ENCODE peak calls at places on chromosome 4, in eight cellular contexts. Z is endothelial cell; T is GM12865; M is fibroblast of pulmonary artery; V is body of pancreas; J is GM20000; P is endodermal cell; L is CD8-positive, alpha-beta T cell. B is an unnamed sample.

GRCh38 chr4:129623233-129623632 is 527.3 kb downstream of the C4orf33 start:
- DNase-seq in Z (no peak), T (no peak), M (peak; percentile 10), V (peak; percentile 44), J (no peak), P (no peak), L (no peak), B (no peak)

GRCh38 chr4:56371426-56372220 is 15.7 kb downstream of the AASDH start:
- DNase-seq in Z (no peak), T (no peak), M (peak; percentile 1), V (no peak), J (no peak), P (no peak), L (no peak), B (no peak)

GRCh38 chr4:83454626-83455025 is 997 bp downstream of the HELQ start:
- DNase-seq in Z (no peak), T (no peak), M (peak; percentile 20), V (no peak), J (no peak), P (no peak), L (no peak), B (no peak)

GRCh38 chr4:86815653-86816052 is 33.5 kb downstream of the SLC10A6 start:
- DNase-seq in Z (no peak), T (no peak), M (no peak), V (no peak), J (no peak), P (no peak), L (no peak), B (no peak)

GRCh38 chr4:176818531-176818930 is 25.8 kb upstream of the VEGFC start:
- DNase-seq in Z (no peak), T (no peak), M (no peak), V (no peak), J (no peak), P (no peak), L (no peak), B (no peak)

GRCh38 chr4:135739354-135739753 is 1537.8 kb upstream of the PABPC4L start:
- DNase-seq in Z (no peak), T (no peak), M (no peak), V (no peak), J (no peak), P (no peak), L (no peak), B (no peak)

GRCh38 chr4:177032341-177032740 is 239.6 kb upstream of the VEGFC start:
- DNase-seq in Z (no peak), T (no peak), M (no peak), V (no peak), J (no peak), P (no peak), L (no peak), B (no peak)

GRCh38 chr4:158805628-158806471 is 37.0 kb downstream of the FNIP2 start:
- DNase-seq in Z (no peak), T (no peak), M (no peak), V (peak; percentile 32), J (no peak), P (no peak), L (no peak), B (no peak)

GRCh38 chr4:83011779-83012630 is 1.4 kb upstream of the LIN54 start:
- DNase-seq in Z (peak; percentile 44), T (peak; percentile 44), M (no peak), V (peak; percentile 40), J (peak; percentile 41), P (peak; percentile 72), L (no peak), B (peak; percentile 20)

GRCh38 chr4:140600408-140600807 is 31.6 kb upstream of the UCP1 start:
- DNase-seq in Z (no peak), T (no peak), M (no peak), V (no peak), J (no peak), P (no peak), L (no peak), B (no peak)

GRCh38 chr4:140595065-140595464 is 26.3 kb upstream of the UCP1 start:
- DNase-seq in Z (no peak), T (peak; percentile 45), M (peak; percentile 23), V (peak; percentile 54), J (no peak), P (peak; percentile 81), L (no peak), B (no peak)
- TF ChIP-seq CTCF in Z (no peak), T (peak; percentile 59), M (peak; percentile 62), V (peak; percentile 59), J (peak; percentile 28), P (peak; percentile 86), L (no peak), B (peak; percentile 69)

DNA sequence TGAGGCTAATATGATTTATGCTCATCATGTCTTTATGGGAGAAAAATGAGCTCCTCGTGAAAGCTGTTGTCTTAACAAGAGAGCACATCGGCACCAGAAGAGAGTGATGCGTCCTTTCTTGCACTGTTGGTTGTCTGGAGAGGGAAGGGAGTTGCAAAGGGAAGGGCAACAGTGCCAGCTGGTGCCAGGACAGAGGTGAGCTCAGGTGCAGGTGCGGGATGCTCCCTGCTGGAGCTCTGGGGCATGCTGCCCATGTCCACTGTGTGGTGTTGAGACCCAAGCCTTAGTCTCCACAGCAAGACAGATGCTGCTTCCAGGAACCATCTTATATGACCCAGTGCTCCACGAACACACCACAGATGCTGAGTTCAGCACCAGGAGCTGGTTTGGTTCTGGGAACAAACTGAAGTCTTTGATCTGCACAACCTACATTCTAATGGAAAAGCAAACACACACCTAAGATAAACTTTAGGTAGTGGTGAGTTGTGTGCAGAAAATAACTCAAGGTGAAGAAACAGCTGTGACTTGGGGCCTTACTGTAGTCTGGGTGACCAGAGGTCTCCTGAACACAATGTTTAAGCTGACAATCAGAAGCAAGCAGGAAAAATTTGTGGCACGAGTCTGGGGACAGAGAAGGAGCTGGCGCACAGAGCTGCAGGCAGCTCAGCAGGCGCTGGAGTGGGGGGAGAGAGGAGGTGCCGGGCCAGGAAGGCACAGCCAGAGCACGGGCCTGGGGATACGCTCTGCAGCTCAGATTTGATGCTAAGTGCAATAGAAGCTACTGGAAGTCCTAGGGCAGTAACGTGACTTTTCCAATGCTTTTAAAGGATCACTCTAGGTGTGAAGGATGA is 73.2 kb downstream of the HAUS3 start:
- DNase-seq in Z (no peak), T (no peak), M (no peak), V (peak; percentile 39), J (no peak), P (peak; percentile 37), L (no peak), B (no peak)
- TF ChIP-seq CTCF in Z (no peak), T (no peak), M (no peak), V (no peak), J (no peak), P (no peak), L (no peak), B (no peak)

GRCh38 chr4:6686104-6686787 is 7.4 kb upstream of the S100P start:
- DNase-seq in Z (no peak), T (no peak), M (no peak), V (no peak), J (no peak), P (no peak), L (no peak), B (no peak)

GRCh38 chr4:6689506-6689960 is 4.1 kb upstream of the S100P start:
- DNase-seq in Z (no peak), T (no peak), M (no peak), V (no peak), J (no peak), P (peak; percentile 68), L (no peak), B (no peak)

GRCh38 chr4:6692379-6692778 is 1.3 kb upstream of the S100P start:
- DNase-seq in Z (no peak), T (no peak), M (no peak), V (no peak), J (no peak), P (no peak), L (no peak), B (no peak)

GRCh38 chr4:6687947-6688878 is 5.5 kb upstream of the S100P start:
- DNase-seq in Z (no peak), T (no peak), M (no peak), V (no peak), J (no peak), P (peak; percentile 63), L (no peak), B (no peak)

DNA sequence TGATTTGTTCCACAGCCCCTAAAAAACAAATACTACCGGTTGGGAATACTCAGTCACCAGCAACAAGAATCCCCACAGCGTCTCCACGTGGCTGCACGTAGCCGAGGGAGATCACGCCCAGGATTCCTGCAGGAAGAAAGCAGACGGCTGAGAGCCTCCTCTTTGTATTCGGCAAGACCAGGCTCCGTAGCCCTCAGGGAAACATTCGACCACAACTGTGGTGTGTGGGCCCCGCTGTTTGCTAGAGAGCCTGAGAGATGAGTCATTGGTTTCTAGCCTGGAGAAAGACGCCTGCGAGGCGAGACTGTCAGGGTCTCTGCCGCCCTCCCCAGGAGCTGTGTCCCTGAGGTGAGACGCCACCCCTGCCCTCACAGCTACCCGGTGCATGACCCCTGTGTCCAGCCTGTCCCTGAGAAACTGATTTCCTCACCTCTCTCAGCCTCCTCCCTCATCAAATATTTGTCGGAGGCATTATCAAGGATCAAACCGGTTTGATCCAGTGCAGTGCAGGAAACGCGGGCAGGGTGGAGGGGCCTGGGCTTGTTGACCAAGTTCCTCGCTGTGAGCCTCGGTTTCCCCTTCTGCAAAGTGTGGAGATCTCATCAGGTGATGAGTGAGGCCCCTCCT is 4.7 kb upstream of the S100P start:
- DNase-seq in Z (no peak), T (peak; percentile 69), M (peak; percentile 90), V (peak; percentile 49), J (peak; percentile 83), P (peak; percentile 91), L (peak; percentile 53), B (no peak)
- TF ChIP-seq CTCF in Z (no peak), T (no peak), M (peak; percentile 4), V (no peak), J (no peak), P (no peak), L (no peak), B (no peak)

GRCh38 chr4:46388860-46389259 is 1.1 kb downstream of the GABRA2 start:
- DNase-seq in Z (no peak), T (no peak), M (no peak), V (no peak), J (no peak), P (no peak), L (no peak), B (no peak)

GRCh38 chr4:46387956-46388355 is 2.0 kb downstream of the GABRA2 start:
- DNase-seq in Z (no peak), T (no peak), M (no peak), V (no peak), J (no peak), P (no peak), L (no peak), B (no peak)

GRCh38 chr4:46389301-46389761 is 597 bp downstream of the GABRA2 start:
- DNase-seq in Z (no peak), T (no peak), M (peak; percentile 16), V (no peak), J (no peak), P (peak; percentile 73), L (no peak), B (no peak)

GRCh38 chr4:46385235-46385634 is 4.7 kb downstream of the GABRA2 start:
- DNase-seq in Z (no peak), T (no peak), M (no peak), V (no peak), J (no peak), P (no peak), L (no peak), B (no peak)

DNA sequence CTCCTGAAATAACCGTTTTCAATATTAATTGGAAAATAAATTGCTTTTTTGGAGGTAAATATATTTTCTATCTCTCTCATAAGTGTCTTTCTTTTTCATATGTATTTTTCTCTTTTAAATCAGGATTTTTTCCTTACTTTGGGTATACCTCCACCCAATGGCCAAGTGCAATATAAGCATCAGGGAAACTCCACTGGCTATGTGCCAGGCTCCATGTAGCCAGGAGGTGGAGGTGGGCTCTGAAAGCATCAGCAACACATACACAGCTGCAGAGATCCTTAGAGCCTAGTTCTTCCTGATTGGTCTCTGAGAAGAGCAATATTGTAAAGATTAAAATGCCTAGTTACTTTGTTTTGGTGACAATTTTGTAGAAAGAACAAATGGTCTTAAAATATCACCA is 3.4 kb downstream of the GABRA2 start:
- DNase-seq in Z (no peak), T (no peak), M (peak; percentile 18), V (no peak), J (no peak), P (peak; percentile 77), L (no peak), B (no peak)
- TF ChIP-seq CTCF in Z (no peak), T (no peak), M (peak; percentile 5), V (no peak), J (no peak), P (peak; percentile 75), L (no peak), B (no peak)

B was measured in left ventricle myocardium inferior.